ENCODE peak calls at places on chromosomes 5 and 9, in eight cellular contexts. One of them, this sample, is unnamed.

GRCh38 chr9:127904888-127905728 is 5.7 kb upstream of the ST6GALNAC6 start:
- DNase-seq in CD8-positive, alpha-beta T cell: peak; percentile 73
- DNase-seq in pancreas: no peak
- DNase-seq in GM23338: no peak
- DNase-seq in uterus: peak; percentile 18
- DNase-seq in cardiac muscle cell: no peak
- DNase-seq in GM12865: peak; percentile 77
- DNase-seq in brain microvascular endothelial cell: no peak
- DNase-seq in this sample: no peak

GRCh38 chr9:12697719-12698118 is 4.5 kb downstream of the TYRP1 start:
- DNase-seq in GM12865: no peak
- DNase-seq in brain microvascular endothelial cell: no peak
- DNase-seq in GM23338: no peak
- DNase-seq in CD8-positive, alpha-beta T cell: no peak
- DNase-seq in cardiac muscle cell: no peak
- DNase-seq in uterus: no peak
- DNase-seq in pancreas: no peak
- DNase-seq in this sample: no peak

GRCh38 chr9:36936498-36936831 is 97.6 kb downstream of the PAX5 start:
- DNase-seq in brain microvascular endothelial cell: no peak
- DNase-seq in GM12865: no peak
- DNase-seq in GM23338: no peak
- DNase-seq in CD8-positive, alpha-beta T cell: no peak
- DNase-seq in pancreas: no peak
- DNase-seq in uterus: no peak
- DNase-seq in cardiac muscle cell: no peak
- DNase-seq in this sample: no peak

GRCh38 chr5:143653256-143653655 is 158.7 kb upstream of the HMHB1 start:
- DNase-seq in pancreas: no peak
- DNase-seq in CD8-positive, alpha-beta T cell: no peak
- DNase-seq in GM23338: no peak
- DNase-seq in brain microvascular endothelial cell: no peak
- DNase-seq in uterus: no peak
- DNase-seq in GM12865: peak; percentile 33
- DNase-seq in cardiac muscle cell: no peak
- DNase-seq in this sample: no peak

GRCh38 chr9:91426123-91426745 is 2.6 kb upstream of the NFIL3 start:
- DNase-seq in CD8-positive, alpha-beta T cell: no peak
- DNase-seq in GM23338: peak; percentile 65
- DNase-seq in GM12865: peak; percentile 59
- DNase-seq in uterus: no peak
- DNase-seq in pancreas: no peak
- DNase-seq in cardiac muscle cell: peak; percentile 39
- DNase-seq in brain microvascular endothelial cell: peak; percentile 28
- DNase-seq in this sample: no peak

GRCh38 chr5:149403923-149404745 is 25.0 kb upstream of the IL17B start:
- DNase-seq in CD8-positive, alpha-beta T cell: no peak
- DNase-seq in brain microvascular endothelial cell: peak; percentile 80
- DNase-seq in uterus: peak; percentile 44
- DNase-seq in cardiac muscle cell: no peak
- DNase-seq in GM12865: no peak
- DNase-seq in GM23338: no peak
- DNase-seq in pancreas: no peak
- DNase-seq in this sample: no peak

GRCh38 chr5:133993152-133993548 is 11.6 kb downstream of the VDAC1 start:
- DNase-seq in GM12865: no peak
- DNase-seq in pancreas: no peak
- DNase-seq in uterus: no peak
- DNase-seq in CD8-positive, alpha-beta T cell: no peak
- DNase-seq in brain microvascular endothelial cell: peak; percentile 53
- DNase-seq in GM23338: no peak
- DNase-seq in cardiac muscle cell: no peak
- DNase-seq in this sample: no peak

GRCh38 chr9:131612851-131613250 is 67.5 kb downstream of the PRRT1B start:
- DNase-seq in GM12865: no peak
- DNase-seq in cardiac muscle cell: no peak
- DNase-seq in GM23338: no peak
- DNase-seq in CD8-positive, alpha-beta T cell: no peak
- DNase-seq in uterus: no peak
- DNase-seq in pancreas: no peak
- DNase-seq in brain microvascular endothelial cell: no peak
- DNase-seq in this sample: no peak

GRCh38 chr5:170148430-170149205 is 42.9 kb downstream of the FOXI1 start:
- DNase-seq in brain microvascular endothelial cell: no peak
- DNase-seq in CD8-positive, alpha-beta T cell: no peak
- DNase-seq in uterus: no peak
- DNase-seq in GM12865: no peak
- DNase-seq in GM23338: no peak
- DNase-seq in cardiac muscle cell: no peak
- DNase-seq in pancreas: no peak
- DNase-seq in this sample: no peak

GRCh38 chr5:150583541-150584225 is 56.8 kb upstream of the SYNPO start:
- DNase-seq in GM23338: no peak
- DNase-seq in GM12865: no peak
- DNase-seq in CD8-positive, alpha-beta T cell: no peak
- DNase-seq in brain microvascular endothelial cell: no peak
- DNase-seq in uterus: peak; percentile 8
- DNase-seq in cardiac muscle cell: no peak
- DNase-seq in pancreas: no peak
- DNase-seq in this sample: no peak

GRCh38 chr5:21121213-21121612 is 1133.2 kb upstream of the CDH18 start:
- DNase-seq in GM12865: no peak
- DNase-seq in brain microvascular endothelial cell: no peak
- DNase-seq in cardiac muscle cell: no peak
- DNase-seq in uterus: no peak
- DNase-seq in CD8-positive, alpha-beta T cell: no peak
- DNase-seq in GM23338: no peak
- DNase-seq in pancreas: no peak
- DNase-seq in this sample: no peak

DNA sequence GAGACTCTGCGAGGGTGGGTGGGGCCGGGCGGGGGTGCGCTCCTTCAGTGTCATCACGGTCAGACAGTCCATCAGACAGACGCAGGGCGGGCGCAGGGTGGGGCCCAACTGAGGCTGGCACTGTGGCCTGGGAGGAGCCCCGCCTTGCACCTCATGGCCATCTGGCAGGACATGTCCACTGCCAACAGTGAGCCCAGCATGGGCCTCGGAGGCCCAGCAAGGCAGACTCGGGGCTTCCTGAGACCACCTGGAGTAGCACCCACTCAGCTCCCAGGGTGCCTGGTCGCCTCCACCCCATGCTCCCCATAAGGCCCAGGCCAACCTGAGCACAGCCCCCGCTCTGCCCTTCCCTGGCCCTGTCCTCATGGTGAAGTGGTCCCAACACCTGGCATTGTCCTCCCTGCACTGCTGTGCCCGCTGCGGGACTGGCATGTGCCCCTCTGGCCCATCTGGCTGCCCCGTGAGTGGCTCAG is 8.5 kb upstream of the GPSM1 start:
- DNase-seq in CD8-positive, alpha-beta T cell: no peak
- DNase-seq in pancreas: no peak
- DNase-seq in GM12865: no peak
- DNase-seq in GM23338: no peak
- DNase-seq in uterus: no peak
- DNase-seq in cardiac muscle cell: no peak
- DNase-seq in brain microvascular endothelial cell: no peak
- DNase-seq in this sample: no peak
- H3K4me3 ChIP-seq in CD8-positive, alpha-beta T cell: no peak overlapping the region
- H3K4me3 ChIP-seq in pancreas: no peak overlapping the region
- H3K4me3 ChIP-seq in GM12865: no peak overlapping the region
- H3K4me3 ChIP-seq in GM23338: no peak overlapping the region
- H3K4me3 ChIP-seq in uterus: no peak overlapping the region
- H3K4me3 ChIP-seq in cardiac muscle cell: no peak overlapping the region
- H3K4me3 ChIP-seq in brain microvascular endothelial cell: no peak overlapping the region
- H3K4me3 ChIP-seq in this sample: no peak overlapping the region

GRCh38 chr5:164672931-164673694 is 1167.7 kb downstream of the MAT2B start:
- DNase-seq in GM23338: no peak
- DNase-seq in GM12865: no peak
- DNase-seq in brain microvascular endothelial cell: no peak
- DNase-seq in pancreas: no peak
- DNase-seq in cardiac muscle cell: no peak
- DNase-seq in uterus: no peak
- DNase-seq in CD8-positive, alpha-beta T cell: no peak
- DNase-seq in this sample: no peak
- TF ChIP-seq CTCF in GM23338: no peak
- TF ChIP-seq CTCF in GM12865: peak; percentile 16
- TF ChIP-seq CTCF in brain microvascular endothelial cell: no peak
- TF ChIP-seq CTCF in pancreas: no peak
- TF ChIP-seq CTCF in cardiac muscle cell: no peak
- TF ChIP-seq CTCF in uterus: no peak
- TF ChIP-seq CTCF in CD8-positive, alpha-beta T cell: no peak
- TF ChIP-seq CTCF in this sample: no peak

GRCh38 chr5:56513141-56513540 is 280.0 kb upstream of the ANKRD55 start:
- DNase-seq in cardiac muscle cell: no peak
- DNase-seq in uterus: no peak
- DNase-seq in brain microvascular endothelial cell: no peak
- DNase-seq in pancreas: no peak
- DNase-seq in CD8-positive, alpha-beta T cell: no peak
- DNase-seq in GM23338: no peak
- DNase-seq in GM12865: no peak
- DNase-seq in this sample: no peak

GRCh38 chr5:56514246-56514645 is 281.1 kb upstream of the ANKRD55 start:
- DNase-seq in cardiac muscle cell: peak; percentile 35
- DNase-seq in GM12865: no peak
- DNase-seq in brain microvascular endothelial cell: no peak
- DNase-seq in GM23338: peak; percentile 22
- DNase-seq in CD8-positive, alpha-beta T cell: no peak
- DNase-seq in uterus: no peak
- DNase-seq in pancreas: no peak
- DNase-seq in this sample: no peak

GRCh38 chr5:56515011-56515410 is 281.9 kb upstream of the ANKRD55 start:
- DNase-seq in brain microvascular endothelial cell: no peak
- DNase-seq in CD8-positive, alpha-beta T cell: no peak
- DNase-seq in pancreas: no peak
- DNase-seq in uterus: no peak
- DNase-seq in GM23338: no peak
- DNase-seq in cardiac muscle cell: no peak
- DNase-seq in GM12865: no peak
- DNase-seq in this sample: no peak

GRCh38 chr5:56511442-56511841 is 278.3 kb upstream of the ANKRD55 start:
- DNase-seq in brain microvascular endothelial cell: no peak
- DNase-seq in cardiac muscle cell: no peak
- DNase-seq in GM12865: no peak
- DNase-seq in pancreas: no peak
- DNase-seq in uterus: no peak
- DNase-seq in CD8-positive, alpha-beta T cell: no peak
- DNase-seq in GM23338: no peak
- DNase-seq in this sample: no peak

DNA sequence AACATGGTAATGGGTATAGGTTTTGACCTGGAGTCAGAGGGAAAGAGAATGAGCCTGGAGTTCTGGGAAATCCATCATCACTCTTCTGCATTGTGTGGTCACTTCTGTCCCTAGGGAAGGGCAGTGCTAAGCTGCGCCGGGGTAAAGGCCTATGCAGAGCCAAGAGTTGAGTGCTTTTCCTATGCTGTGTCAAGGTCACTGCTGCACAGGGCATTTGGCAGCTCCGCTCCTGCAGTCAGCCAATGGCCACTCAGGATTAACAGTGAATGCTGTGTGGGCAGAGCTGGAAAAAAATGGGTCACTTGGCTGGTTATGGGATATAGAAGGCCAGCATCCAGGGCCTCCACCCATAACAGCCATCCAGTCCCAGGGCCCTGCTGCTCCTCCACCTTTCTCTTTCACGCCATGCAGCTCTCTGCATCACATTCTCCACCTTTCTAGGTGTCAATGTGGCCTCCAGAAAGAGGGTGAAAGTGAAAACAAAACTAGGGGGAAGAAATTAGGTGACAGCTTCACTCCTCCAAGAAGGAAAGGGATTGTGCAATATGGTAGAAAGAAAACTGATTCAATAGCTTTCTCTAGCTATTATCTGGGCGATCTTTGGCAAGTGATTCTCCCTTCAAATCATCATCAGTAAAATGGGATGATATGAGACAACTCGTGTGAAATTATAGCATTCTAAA is 279.3 kb upstream of the ANKRD55 start:
- DNase-seq in CD8-positive, alpha-beta T cell: no peak
- DNase-seq in uterus: peak; percentile 28
- DNase-seq in pancreas: no peak
- DNase-seq in cardiac muscle cell: no peak
- DNase-seq in GM12865: peak; percentile 5
- DNase-seq in GM23338: no peak
- DNase-seq in brain microvascular endothelial cell: no peak
- DNase-seq in this sample: peak; percentile 36
- H3K4me3 ChIP-seq in CD8-positive, alpha-beta T cell: no peak overlapping the region
- H3K4me3 ChIP-seq in uterus: no peak overlapping the region
- H3K4me3 ChIP-seq in pancreas: no peak overlapping the region
- H3K4me3 ChIP-seq in cardiac muscle cell: no peak overlapping the region
- H3K4me3 ChIP-seq in GM12865: no peak overlapping the region
- H3K4me3 ChIP-seq in GM23338: no peak overlapping the region
- H3K4me3 ChIP-seq in brain microvascular endothelial cell: no peak overlapping the region
- H3K4me3 ChIP-seq in this sample: no peak overlapping the region

GRCh38 chr9:115596743-115597080 is 478.8 kb upstream of the TNC start:
- DNase-seq in pancreas: no peak
- DNase-seq in GM12865: no peak
- DNase-seq in uterus: no peak
- DNase-seq in cardiac muscle cell: no peak
- DNase-seq in GM23338: no peak
- DNase-seq in brain microvascular endothelial cell: no peak
- DNase-seq in CD8-positive, alpha-beta T cell: no peak
- DNase-seq in this sample: no peak

GRCh38 chr9:115594551-115594950 is 476.6 kb upstream of the TNC start:
- DNase-seq in uterus: no peak
- DNase-seq in GM12865: no peak
- DNase-seq in pancreas: no peak
- DNase-seq in brain microvascular endothelial cell: peak; percentile 42
- DNase-seq in GM23338: no peak
- DNase-seq in cardiac muscle cell: no peak
- DNase-seq in CD8-positive, alpha-beta T cell: no peak
- DNase-seq in this sample: no peak

GRCh38 chr9:115591584-115591984 is 473.6 kb upstream of the TNC start:
- DNase-seq in GM23338: peak; percentile 60
- DNase-seq in brain microvascular endothelial cell: peak; percentile 99
- DNase-seq in uterus: peak; percentile 82
- DNase-seq in CD8-positive, alpha-beta T cell: no peak
- DNase-seq in GM12865: peak; percentile 35
- DNase-seq in pancreas: no peak
- DNase-seq in cardiac muscle cell: peak; percentile 85
- DNase-seq in this sample: peak; percentile 18

GRCh38 chr9:115595951-115596742 is 478.2 kb upstream of the TNC start:
- DNase-seq in GM23338: peak; percentile 16
- DNase-seq in uterus: no peak
- DNase-seq in GM12865: no peak
- DNase-seq in cardiac muscle cell: no peak
- DNase-seq in CD8-positive, alpha-beta T cell: no peak
- DNase-seq in brain microvascular endothelial cell: peak; percentile 96
- DNase-seq in pancreas: no peak
- DNase-seq in this sample: no peak

DNA sequence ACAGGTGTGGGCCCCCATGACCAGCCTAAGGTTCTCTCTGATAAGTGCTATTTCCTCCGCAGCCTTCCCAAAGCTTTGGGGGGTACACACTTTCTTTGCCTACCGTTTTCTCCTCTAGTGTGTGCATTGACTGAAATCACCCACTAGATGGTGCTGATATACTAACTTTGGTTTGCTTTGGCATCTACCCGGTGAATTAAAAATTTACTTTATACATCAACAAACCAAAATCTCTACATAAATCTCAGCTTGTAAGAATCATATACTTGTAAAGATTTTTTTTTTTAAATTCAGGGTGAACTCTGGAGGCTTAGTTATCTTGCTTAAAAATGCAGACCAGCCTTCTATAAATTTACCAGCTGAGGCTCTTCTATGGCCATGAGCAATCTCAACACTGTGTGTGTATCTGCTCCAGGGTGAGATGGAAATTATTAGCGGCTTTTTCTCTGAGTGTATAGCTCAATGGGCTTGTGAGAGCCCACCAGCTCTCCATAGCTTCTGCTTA is 475.7 kb upstream of the TNC start:
- DNase-seq in GM23338: peak; percentile 79
- DNase-seq in uterus: peak; percentile 22
- DNase-seq in GM12865: peak; percentile 24
- DNase-seq in pancreas: peak; percentile 2
- DNase-seq in CD8-positive, alpha-beta T cell: no peak
- DNase-seq in brain microvascular endothelial cell: peak; percentile 70
- DNase-seq in cardiac muscle cell: peak; percentile 46
- DNase-seq in this sample: no peak
- TF ChIP-seq CTCF in GM23338: peak; percentile 82
- TF ChIP-seq CTCF in uterus: peak; percentile 74
- TF ChIP-seq CTCF in GM12865: peak; percentile 55
- TF ChIP-seq CTCF in pancreas: peak; percentile 69
- TF ChIP-seq CTCF in CD8-positive, alpha-beta T cell: peak; percentile 24
- TF ChIP-seq CTCF in brain microvascular endothelial cell: peak; percentile 71
- TF ChIP-seq CTCF in cardiac muscle cell: peak; percentile 81
- TF ChIP-seq CTCF in this sample: peak; percentile 81

This sample was measured in left ventricle myocardium inferior.